ENCODE peak calls at places on chromosomes 16 and 17, in ten cellular contexts. Z, N, E, U, W, X, S, H, V and M are unnamed samples.

GRCh38 chr17:76716146-76716833 is 5.5 kb upstream of the MXRA7 start:
- DNase-seq in Z (no peak), N (peak; percentile 77), E (peak; percentile 48), U (no peak), W (no peak), X (peak; percentile 17), S (no peak), H (peak; percentile 79), V (no peak), M (no peak)

GRCh38 chr17:7834554-7834890 is 505 bp downstream of the KDM6B start:
- DNase-seq in Z (no peak), N (peak; percentile 89), E (peak; percentile 68), U (peak; percentile 84), W (peak; percentile 75), X (peak; percentile 63), S (no peak), H (peak; percentile 28), V (peak; percentile 58), M (peak; percentile 96)

GRCh38 chr17:36590082-36590481 is 1.6 kb upstream of the DHRS11 start:
- DNase-seq in Z (no peak), N (no peak), E (no peak), U (no peak), W (no peak), X (no peak), S (no peak), H (peak; percentile 75), V (no peak), M (no peak)

GRCh38 chr17:7351665-7352558 is at the start of gene KCTD11:
- DNase-seq in Z (peak; percentile 46), N (peak; percentile 95), E (peak; percentile 97), U (peak; percentile 95), W (peak; percentile 89), X (peak; percentile 88), S (peak; percentile 93), H (peak; percentile 91), V (peak; percentile 89), M (peak; percentile 93)

GRCh38 chr16:19410435-19411153 is 7.1 kb upstream of the TMC5 start:
- DNase-seq in Z (peak; percentile 47), N (no peak), E (peak; percentile 75), U (peak; percentile 77), W (no peak), X (no peak), S (no peak), H (no peak), V (peak; percentile 76), M (peak; percentile 52)

GRCh38 chr17:81241648-81242420 is 2.7 kb downstream of the NDUFAF8 start:
- DNase-seq in Z (peak; percentile 50), N (no peak), E (peak; percentile 64), U (peak; percentile 51), W (no peak), X (no peak), S (no peak), H (peak; percentile 84), V (peak; percentile 96), M (peak; percentile 65)

GRCh38 chr16:57186630-57187507 is 740 bp downstream of the RSPRY1 start:
- DNase-seq in Z (no peak), N (no peak), E (no peak), U (peak; percentile 39), W (peak; percentile 29), X (no peak), S (no peak), H (peak; percentile 45), V (peak; percentile 32), M (no peak)

GRCh38 chr17:46192484-46193245 is 564 bp downstream of the KANSL1 start:
- DNase-seq in Z (no peak), N (peak; percentile 85), E (peak; percentile 57), U (peak; percentile 62), W (peak; percentile 76), X (peak; percentile 26), S (peak; percentile 78), H (peak; percentile 89), V (peak; percentile 89), M (peak; percentile 65)

GRCh38 chr16:55502801-55503366 is 6.0 kb upstream of the LPCAT2 start:
- DNase-seq in Z (no peak), N (peak; percentile 95), E (peak; percentile 97), U (peak; percentile 93), W (peak; percentile 96), X (peak; percentile 96), S (no peak), H (peak; percentile 3), V (peak; percentile 78), M (peak; percentile 63)

GRCh38 chr16:84391151-84391873 is 23.0 kb downstream of the ATP2C2 start:
- DNase-seq in Z (no peak), N (no peak), E (no peak), U (no peak), W (no peak), X (no peak), S (no peak), H (no peak), V (no peak), M (no peak)

GRCh38 chr17:77489898-77490265 is 349.1 kb downstream of the SEC14L1 start:
- DNase-seq in Z (no peak), N (peak; percentile 96), E (peak; percentile 86), U (peak; percentile 62), W (no peak), X (peak; percentile 83), S (peak; percentile 93), H (no peak), V (no peak), M (peak; percentile 87)

GRCh38 chr16:87877942-87878507 is 8.7 kb upstream of the SLC7A5 start:
- DNase-seq in Z (no peak), N (no peak), E (no peak), U (no peak), W (no peak), X (no peak), S (no peak), H (no peak), V (no peak), M (peak; percentile 61)

GRCh38 chr17:35684046-35684802 is 47.2 kb upstream of the RASL10B start:
- DNase-seq in Z (peak; percentile 29), N (no peak), E (no peak), U (no peak), W (no peak), X (no peak), S (no peak), H (no peak), V (no peak), M (no peak)

GRCh38 chr17:13939222-13939621 is 130.1 kb upstream of the COX10 start:
- DNase-seq in Z (no peak), N (no peak), E (no peak), U (no peak), W (no peak), X (no peak), S (no peak), H (no peak), V (no peak), M (no peak)

GRCh38 chr16:4700380-4700996 is 7.1 kb downstream of the NUDT16L1 start:
- DNase-seq in Z (no peak), N (no peak), E (no peak), U (no peak), W (no peak), X (no peak), S (no peak), H (no peak), V (no peak), M (no peak)

GRCh38 chr17:50191070-50192045 is 10.1 kb downstream of the COL1A1 start:
- DNase-seq in Z (no peak), N (no peak), E (no peak), U (no peak), W (no peak), X (no peak), S (no peak), H (no peak), V (no peak), M (peak; percentile 45)

GRCh38 chr17:56925088-56925487 is 11.2 kb upstream of the TRIM25 start:
- DNase-seq in Z (no peak), N (no peak), E (no peak), U (no peak), W (no peak), X (no peak), S (no peak), H (no peak), V (no peak), M (no peak)

GRCh38 chr17:81939881-81940385 is 2.8 kb upstream of the PYCR1 start:
- DNase-seq in Z (no peak), N (peak; percentile 71), E (peak; percentile 62), U (no peak), W (no peak), X (no peak), S (no peak), H (no peak), V (no peak), M (peak; percentile 77)

GRCh38 chr16:3045758-3046505 is 429 bp upstream of the MMP25 start:
- DNase-seq in Z (no peak), N (no peak), E (no peak), U (peak; percentile 37), W (no peak), X (no peak), S (no peak), H (peak; percentile 33), V (peak; percentile 82), M (peak; percentile 54)

DNA sequence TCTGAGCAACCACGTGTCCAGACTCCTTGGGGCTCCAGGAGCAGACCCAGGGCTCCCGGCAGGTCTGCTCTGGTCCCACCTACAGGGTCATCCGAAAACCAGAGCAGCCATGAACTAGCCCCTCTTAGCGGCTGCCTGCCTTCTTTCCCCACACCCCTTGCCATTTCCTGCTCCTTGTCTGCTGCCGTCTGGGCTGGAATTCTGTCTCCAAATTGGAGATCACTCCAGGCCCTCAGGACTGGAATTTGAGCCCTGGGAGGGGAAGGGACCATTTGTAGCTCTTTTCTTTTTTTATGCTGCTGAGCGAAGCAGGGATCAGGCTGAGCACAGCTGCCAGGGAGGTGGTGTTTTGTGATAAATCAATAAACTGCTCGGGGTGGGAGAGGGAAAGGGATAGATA is 257.4 kb downstream of the ENGASE start:
- DNase-seq in Z (no peak), N (no peak), E (no peak), U (no peak), W (no peak), X (no peak), S (no peak), H (no peak), V (no peak), M (no peak)
- H3K27me3 ChIP-seq in Z (no peaks in the 10 kb centered on the region), N (no peaks in the 10 kb centered on the region), E (peaks cover 20% of the 10 kb centered on the region), U (peaks cover 26% of the 10 kb centered on the region), W (no peaks in the 10 kb centered on the region), X (no peaks in the 10 kb centered on the region), S (peaks cover 76% of the 10 kb centered on the region), H (no peaks in the 10 kb centered on the region), V (peaks cover 15% of the 10 kb centered on the region), M (no peaks in the 10 kb centered on the region)

GRCh38 chr16:23687034-23687808 is 8.5 kb downstream of the PLK1 start:
- DNase-seq in Z (no peak), N (no peak), E (no peak), U (no peak), W (no peak), X (no peak), S (no peak), H (no peak), V (no peak), M (peak; percentile 27)
- TF ChIP-seq EP300 in Z (no peak), N (no peak), E (no peak), U (no peak), W (no peak), X (no peak), S (no peak), H (no peak), V (no peak), M (no peak)

GRCh38 chr16:10554569-10554968 is 25.8 kb downstream of the EMP2 start:
- DNase-seq in Z (no peak), N (no peak), E (no peak), U (no peak), W (no peak), X (no peak), S (no peak), H (no peak), V (no peak), M (no peak)
- H3K4me1 ChIP-seq in Z (no peaks in the 10 kb centered on the region), N (peaks cover 45% of the 10 kb centered on the region), E (peaks cover 67% of the 10 kb centered on the region), U (peaks cover 7% of the 10 kb centered on the region), W (peaks cover 12% of the 10 kb centered on the region), X (peaks cover 43% of the 10 kb centered on the region), S (peaks cover 19% of the 10 kb centered on the region), H (no peaks in the 10 kb centered on the region), V (peaks cover 7% of the 10 kb centered on the region), M (peaks cover 54% of the 10 kb centered on the region)

GRCh38 chr16:78122774-78123315 is 23.4 kb downstream of the WWOX start:
- DNase-seq in Z (no peak), N (no peak), E (no peak), U (no peak), W (no peak), X (no peak), S (no peak), H (peak; percentile 34), V (peak; percentile 56), M (no peak)
- H3K27me3 ChIP-seq in Z (no peaks in the 10 kb centered on the region), N (no peaks in the 10 kb centered on the region), E (no peaks in the 10 kb centered on the region), U (no peaks in the 10 kb centered on the region), W (no peaks in the 10 kb centered on the region), X (no peaks in the 10 kb centered on the region), S (no peaks in the 10 kb centered on the region), H (no peaks in the 10 kb centered on the region), V (no peaks in the 10 kb centered on the region), M (no peaks in the 10 kb centered on the region)